ENCODE peak calls at places on chromosomes 12 and 14, in nine cellular contexts. I is testis; J is naive thymus-derived CD4-positive, alpha-beta T cell; Y is neuronal stem cell; S is right cardiac atrium; P is brain microvascular endothelial cell; N is uterus; G is fibroblast of lung; D is psoas muscle. T is an unnamed sample.

GRCh38 chr14:32561520-32561919 is 232.4 kb downstream of the AKAP6 start:
- DNase-seq in Y (no peak), J (no peak), I (no peak), G (peak), N (no peak), S (no peak), P (peak), D (no peak), T (no peak)

GRCh38 chr14:34693228-34693939 is 21.0 kb downstream of the CFL2 start:
- DNase-seq in P (no peak), J (peak), S (peak), D (peak), Y (no peak), G (no peak), N (peak), I (peak), T (no peak)

GRCh38 chr12:122079038-122079531 is 529 bp downstream of the MLXIP start:
- DNase-seq in S (peak), G (no peak), N (no peak), I (peak), Y (no peak), P (no peak), D (peak), J (no peak), T (no peak)

GRCh38 chr14:59905193-59905592 is 14.8 kb upstream of the LRRC9 start:
- DNase-seq in D (no peak), G (peak), Y (no peak), N (no peak), J (no peak), I (no peak), P (peak), S (no peak), T (no peak)

GRCh38 chr12:122884860-122885259 is 11.1 kb downstream of the VPS37B start:
- DNase-seq in Y (no peak), N (no peak), S (no peak), I (no peak), D (no peak), J (no peak), G (no peak), P (no peak), T (no peak)

GRCh38 chr14:102943454-102943853 is 21.0 kb downstream of the AMN start:
- DNase-seq in N (no peak), P (no peak), S (no peak), D (no peak), J (no peak), G (no peak), Y (no peak), I (no peak), T (no peak)

GRCh38 chr12:22018860-22019259 is 27.2 kb upstream of the CMAS start:
- DNase-seq in N (no peak), I (no peak), P (no peak), J (peak), Y (no peak), D (no peak), S (no peak), G (no peak), T (no peak)

GRCh38 chr14:20143911-20144310 is 5.3 kb downstream of the OR4N5 start:
- DNase-seq in D (no peak), P (no peak), S (no peak), N (no peak), I (no peak), J (no peak), G (no peak), Y (no peak), T (no peak)

GRCh38 chr12:50725011-50725899 is 38.6 kb upstream of the ATF1 start:
- DNase-seq in P (no peak), D (no peak), J (no peak), I (no peak), N (no peak), S (no peak), Y (no peak), G (peak), T (no peak)

GRCh38 chr12:131092911-131093901 is 139.5 kb downstream of the ADGRD1 start:
- DNase-seq in I (peak), S (no peak), G (no peak), Y (no peak), P (no peak), N (peak), D (peak), J (no peak), T (no peak)

GRCh38 chr14:73741386-73741875 is 27.2 kb upstream of the PNMA1 start:
- DNase-seq in D (peak), S (peak), P (peak), J (peak), G (peak), Y (no peak), I (peak), N (peak), T (no peak)

GRCh38 chr14:105229099-105229655 is 19.2 kb upstream of the BTBD6 start:
- DNase-seq in G (no peak), D (no peak), J (no peak), I (no peak), P (no peak), N (no peak), Y (no peak), S (no peak), T (no peak)

GRCh38 chr14:81396108-81396507 is 4.0 kb downstream of the STON2 start:
- DNase-seq in J (no peak), N (no peak), D (no peak), S (no peak), P (no peak), G (peak), I (no peak), Y (no peak), T (no peak)

GRCh38 chr12:4372653-4373052 is 6.9 kb downstream of the FGF23 start:
- DNase-seq in I (no peak), P (no peak), G (no peak), J (no peak), Y (no peak), N (no peak), S (no peak), D (no peak), T (no peak)

GRCh38 chr12:56317675-56318074 is 1.9 kb upstream of the CNPY2 start:
- DNase-seq in Y (no peak), D (no peak), I (no peak), S (no peak), N (no peak), P (no peak), J (no peak), G (no peak), T (no peak)

GRCh38 chr14:92751819-92752218 is 3.4 kb upstream of the LGMN start:
- DNase-seq in N (no peak), Y (no peak), P (no peak), D (no peak), G (no peak), I (no peak), J (no peak), S (no peak), T (no peak)

GRCh38 chr12:78359530-78359929 is 505.0 kb upstream of the SYT1 start:
- DNase-seq in N (peak), G (peak), Y (no peak), S (peak), J (no peak), I (peak), P (peak), D (no peak), T (no peak)

GRCh38 chr14:69069020-69069421 is 83.9 kb downstream of the DCAF5 start:
- DNase-seq in D (no peak), I (no peak), P (peak), J (no peak), N (no peak), G (peak), S (no peak), Y (no peak), T (no peak)

GRCh38 chr12:130608132-130608531 is 108.0 kb downstream of the RIMBP2 start:
- DNase-seq in Y (no peak), G (no peak), N (no peak), I (no peak), J (no peak), S (no peak), D (no peak), P (no peak), T (no peak)

GRCh38 chr12:131085125-131085815 is 131.6 kb downstream of the ADGRD1 start:
- DNase-seq in G (no peak), D (peak), N (no peak), I (peak), P (no peak), S (peak), J (no peak), Y (no peak), T (no peak)

GRCh38 chr14:37678916-37679315 is 83.5 kb downstream of the TTC6 start:
- DNase-seq in N (no peak), S (no peak), P (peak), D (no peak), Y (no peak), G (peak), J (no peak), I (no peak), T (no peak)

GRCh38 chr12:3199551-3200031 is 122.4 kb downstream of the TSPAN9 start:
- DNase-seq in P (peak), N (peak), S (peak), I (peak), G (peak), D (no peak), J (no peak), Y (peak), T (no peak)

GRCh38 chr14:55707365-55707804 is 127.4 kb downstream of the KTN1 start:
- DNase-seq in S (no peak), Y (no peak), N (no peak), P (peak), I (no peak), D (no peak), J (peak), G (peak), T (no peak)

GRCh38 chr12:131327521-131328488 is 374.1 kb downstream of the ADGRD1 start:
- DNase-seq in Y (no peak), I (no peak), D (no peak), P (no peak), N (no peak), G (no peak), J (no peak), S (no peak), T (no peak)

GRCh38 chr12:19726122-19726521 is 286.8 kb downstream of the AEBP2 start:
- DNase-seq in D (no peak), G (no peak), N (no peak), J (no peak), Y (no peak), I (no peak), S (no peak), P (no peak), T (no peak)

GRCh38 chr12:69397978-69398377 is 38.4 kb downstream of the YEATS4 start:
- DNase-seq in I (no peak), Y (no peak), S (no peak), G (peak), D (no peak), J (no peak), P (no peak), N (no peak), T (no peak)

GRCh38 chr12:47818701-47819543 is 781 bp downstream of the HDAC7 start:
- DNase-seq in Y (peak), D (peak), N (peak), I (peak), J (no peak), S (peak), P (no peak), G (no peak), T (no peak)

GRCh38 chr12:113130457-113131135 is 5.0 kb downstream of the RASAL1 start:
- DNase-seq in P (no peak), N (no peak), S (no peak), I (peak), Y (no peak), J (no peak), G (no peak), D (no peak), T (no peak)

GRCh38 chr14:104681689-104682074 is 7.7 kb upstream of the INF2 start:
- DNase-seq in J (no peak), I (peak), G (peak), N (peak), Y (peak), D (peak), S (peak), P (peak), T (peak)

GRCh38 chr12:22286569-22286968 is 47.9 kb downstream of the ST8SIA1 start:
- DNase-seq in N (no peak), Y (no peak), S (no peak), D (no peak), I (no peak), G (peak), P (peak), J (no peak), T (no peak)

GRCh38 chr14:79180656-79181055 is 1010.5 kb downstream of the NRXN3 start:
- DNase-seq in Y (no peak), I (no peak), N (no peak), J (no peak), S (no peak), G (no peak), D (no peak), P (no peak), T (no peak)

GRCh38 chr14:71659165-71659564 is 273.1 kb upstream of the RGS6 start:
- DNase-seq in P (peak), G (peak), S (no peak), N (no peak), I (no peak), Y (no peak), D (no peak), J (no peak), T (no peak)

GRCh38 chr12:69524755-69525509 is 54.7 kb downstream of the FRS2 start:
- DNase-seq in J (no peak), I (no peak), P (no peak), Y (no peak), S (no peak), D (no peak), N (no peak), G (peak), T (no peak)

GRCh38 chr14:106631886-106632285 is 1105.5 kb downstream of the TMEM121 start:
- DNase-seq in N (no peak), D (no peak), P (no peak), G (no peak), Y (no peak), I (no peak), S (no peak), J (no peak), T (no peak)

GRCh38 chr12:12443482-12443881 is 86.6 kb downstream of the BORCS5 start:
- DNase-seq in Y (no peak), S (peak), N (peak), D (peak), P (no peak), J (no peak), I (peak), G (peak), T (peak)

GRCh38 chr12:113891167-113891692 is 74.9 kb downstream of the RBM19 start:
- DNase-seq in S (no peak), D (no peak), J (no peak), G (no peak), I (no peak), Y (no peak), P (no peak), N (no peak), T (no peak)

DNA sequence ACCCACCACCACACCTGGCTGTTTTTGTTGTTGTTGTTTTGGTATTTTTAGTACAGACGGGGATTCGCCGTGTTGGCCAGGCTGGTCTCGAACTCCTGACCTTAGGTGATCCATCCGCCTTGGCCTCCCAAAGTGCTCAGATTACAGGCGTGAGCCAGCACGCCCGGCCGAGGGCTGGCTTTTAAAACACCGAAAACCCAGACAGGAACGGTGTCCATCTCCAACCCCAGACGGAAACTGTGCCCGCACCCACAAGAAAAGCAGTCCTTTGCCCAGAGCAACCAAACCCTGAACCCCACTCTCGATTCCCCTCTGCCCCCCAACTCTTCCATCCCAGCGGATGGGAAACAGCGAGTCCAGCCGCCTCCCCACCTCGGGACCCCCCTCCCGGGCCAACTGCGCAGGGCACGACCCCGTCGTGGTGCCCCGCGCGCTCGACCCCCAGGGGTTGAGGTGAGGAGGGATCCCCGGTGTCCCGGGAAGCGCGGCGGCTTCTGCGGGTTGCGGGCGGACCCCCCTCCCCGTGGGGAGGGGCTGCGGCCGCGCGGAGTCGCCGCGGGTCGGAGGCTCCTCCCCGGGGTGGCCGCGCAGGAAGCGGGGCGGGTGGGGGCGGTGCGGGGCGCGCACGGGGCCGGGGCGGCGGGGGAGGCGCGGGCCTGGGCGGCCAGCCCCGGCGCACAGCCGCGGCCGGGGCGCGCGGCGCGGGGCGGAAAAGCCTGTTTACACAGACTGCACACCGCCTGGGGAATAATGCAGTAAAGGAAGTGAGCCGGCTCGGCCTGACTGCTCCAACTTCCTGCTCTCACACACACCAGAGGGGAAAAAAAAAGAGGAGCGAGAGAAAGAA is at the start of gene ELK3:
- DNase-seq in Y (no peak), G (peak), D (peak), N (peak), P (peak), S (peak), J (peak), I (peak), T (no peak)
- H3K4me3 ChIP-seq in Y (peak), G (peak), D (peak), N (peak), P (peak), S (peak), J (peak), I (peak), T (peak)

DNA sequence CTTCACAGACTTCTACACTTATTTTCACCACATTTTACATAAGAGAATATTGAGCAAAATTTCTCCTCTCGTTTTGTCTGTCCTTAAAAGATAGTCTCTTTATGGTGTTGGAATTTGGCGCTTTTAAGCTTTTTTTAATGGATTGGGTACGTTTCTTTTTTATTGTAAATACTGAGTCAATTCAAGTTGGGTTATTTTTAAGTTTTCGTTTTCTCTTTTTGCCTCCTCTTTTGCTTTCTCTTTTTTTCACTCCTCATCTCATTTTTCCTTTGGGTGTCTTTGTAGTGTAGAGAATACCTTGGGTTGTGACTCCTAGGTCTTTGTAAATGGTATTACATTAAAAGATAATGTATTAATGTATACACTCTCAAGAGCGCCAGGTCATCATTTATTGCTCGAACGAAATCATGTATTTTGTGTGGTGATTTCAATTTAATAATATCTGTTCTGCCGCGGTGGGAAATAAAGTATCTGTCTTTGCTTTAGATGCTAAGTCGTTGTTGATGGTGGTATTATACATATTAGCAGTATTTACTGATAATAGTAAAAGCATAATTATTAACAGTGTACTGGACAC is 845 bp downstream of the TMX1 start:
- DNase-seq in S (no peak), P (no peak), G (no peak), D (no peak), J (no peak), I (no peak), Y (no peak), N (no peak), T (no peak)
- H3K27ac ChIP-seq in S (peak), P (no peak), G (peak), D (peak), J (peak), I (peak), Y (no peak), N (peak), T (peak)

GRCh38 chr14:101844219-101844618 is 82.7 kb downstream of the PPP2R5C start:
- DNase-seq in N (no peak), P (no peak), I (no peak), D (no peak), J (no peak), G (no peak), S (peak), Y (no peak), T (no peak)
- H3K4me3 ChIP-seq in N (no peak), P (no peak), I (no peak), D (no peak), J (no peak), G (no peak), S (no peak), Y (no peak), T (no peak)

GRCh38 chr12:117292688-117293087 is 68.7 kb downstream of the NOS1 start:
- DNase-seq in P (no peak), D (no peak), G (no peak), N (no peak), J (no peak), S (no peak), I (no peak), Y (no peak), T (no peak)
- H3K27ac ChIP-seq in P (no peak), D (no peak), G (no peak), N (no peak), J (no peak), S (no peak), I (no peak), Y (no peak), T (no peak)

GRCh38 chr12:120801146-120801545 is 75.5 kb downstream of the ACADS start:
- DNase-seq in D (no peak), Y (no peak), P (no peak), J (no peak), I (no peak), G (no peak), S (no peak), N (no peak), T (no peak)

GRCh38 chr12:120797677-120798642 is 72.3 kb downstream of the ACADS start:
- DNase-seq in I (no peak), P (no peak), N (no peak), G (no peak), S (no peak), D (no peak), Y (no peak), J (no peak), T (no peak)

GRCh38 chr12:120798696-120799095 is 73.1 kb downstream of the ACADS start:
- DNase-seq in I (no peak), J (no peak), N (no peak), D (no peak), Y (no peak), P (no peak), S (no peak), G (no peak), T (no peak)

GRCh38 chr12:120799417-120800045 is 73.9 kb downstream of the ACADS start:
- DNase-seq in S (no peak), G (no peak), N (no peak), Y (no peak), J (no peak), I (no peak), D (no peak), P (no peak), T (no peak)

DNA sequence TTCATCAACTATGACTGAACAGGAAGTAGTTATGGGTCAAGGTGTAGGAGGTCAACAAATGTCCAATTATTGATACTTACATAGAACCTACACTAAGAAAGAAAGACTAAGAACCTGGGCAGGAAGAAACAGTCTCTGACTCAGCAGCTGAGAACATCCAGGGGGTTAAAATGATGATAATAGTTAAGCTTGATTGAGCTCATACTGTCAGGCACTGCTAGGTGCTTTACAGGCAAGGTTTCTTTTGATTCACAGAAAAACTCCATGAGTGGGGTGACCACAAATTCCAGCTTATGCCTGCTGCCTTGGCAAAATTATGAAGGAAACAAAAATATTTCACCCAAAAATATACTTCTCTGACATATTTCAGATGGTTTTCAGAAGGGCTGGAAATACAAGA is 75.0 kb downstream of the ACADS start:
- DNase-seq in G (no peak), Y (no peak), N (no peak), P (no peak), J (no peak), D (no peak), S (no peak), I (no peak), T (no peak)
- H3K4me3 ChIP-seq in G (no peak), Y (no peak), N (no peak), P (no peak), J (no peak), D (no peak), S (no peak), I (no peak), T (no peak)

GRCh38 chr12:6459004-6459337 is 7.1 kb downstream of the TAPBPL start:
- DNase-seq in J (no peak), Y (no peak), D (no peak), N (no peak), G (no peak), I (no peak), S (no peak), P (no peak), T (no peak)
- H3K27ac ChIP-seq in J (peak), Y (no peak), D (no peak), N (no peak), G (no peak), I (no peak), S (no peak), P (no peak), T (no peak)